ENCODE peak calls at places on chromosomes 11 and 22, in ten cellular contexts. G is endothelial cell of umbilical vein, Z is K562, D is vagina, Q is spleen, B is H1, K is GM12878, L is GM23338, W is upper lobe of left lung, M is sigmoid colon. R is an unnamed sample.

GRCh38 chr11:6397636-6398035 is 7.4 kb downstream of the SMPD1 start:
- DNase-seq in Q (no peak), L (no peak), G (no peak), D (no peak), M (no peak), B (no peak), W (peak; percentile 28), Z (no peak), K (no peak), R (no peak)

GRCh38 chr11:22459053-22459452 is 120.9 kb downstream of the SLC17A6 start:
- DNase-seq in B (no peak), L (no peak), D (no peak), M (no peak), G (peak; percentile 83), Z (no peak), Q (no peak), K (no peak), W (no peak), R (no peak)

GRCh38 chr11:131064373-131064991 is 148.2 kb upstream of the SNX19 start:
- DNase-seq in D (no peak), B (peak; percentile 82), Q (no peak), G (peak; percentile 23), K (peak; percentile 5), M (no peak), Z (peak; percentile 66), L (peak; percentile 95), W (peak; percentile 29), R (peak; percentile 39)

GRCh38 chr11:15541079-15541478 is 426.4 kb downstream of the INSC start:
- DNase-seq in B (no peak), W (no peak), K (no peak), M (no peak), Q (no peak), G (no peak), L (no peak), Z (no peak), D (no peak), R (no peak)

GRCh38 chr11:105489431-105489830 is 120.4 kb upstream of the GRIA4 start:
- DNase-seq in L (no peak), K (no peak), M (no peak), Z (no peak), D (no peak), G (no peak), W (no peak), B (no peak), Q (no peak), R (no peak)

GRCh38 chr11:113119074-113119473 is 157.9 kb downstream of the NCAM1 start:
- DNase-seq in K (no peak), W (no peak), D (no peak), G (no peak), M (no peak), L (no peak), B (no peak), Q (no peak), Z (no peak), R (no peak)

GRCh38 chr22:45082795-45083194 is 73.0 kb upstream of the PHF21B start:
- DNase-seq in Z (peak; percentile 15), W (no peak), G (no peak), Q (no peak), B (no peak), L (peak; percentile 76), M (no peak), K (no peak), D (no peak), R (no peak)

GRCh38 chr11:36162909-36163434 is 126.3 kb downstream of the COMMD9 start:
- DNase-seq in K (no peak), Q (no peak), L (no peak), M (no peak), B (no peak), Z (no peak), G (peak; percentile 61), W (no peak), D (no peak), R (no peak)

GRCh38 chr11:111975076-111975806 is 38.1 kb downstream of the DIXDC1 start:
- DNase-seq in K (no peak), L (no peak), Z (no peak), D (no peak), Q (no peak), B (no peak), G (peak; percentile 88), W (peak; percentile 29), M (no peak), R (no peak)
- TF ChIP-seq POLR2AphosphoS5 in K (no peak), L (no peak), Z (no peak), D (no peak), Q (no peak), B (no peak), G (no peak), W (no peak), M (no peak), R (no peak)

GRCh38 chr11:69274531-69275016 is 19.4 kb upstream of the MYEOV start:
- DNase-seq in W (peak; percentile 95), Q (peak; percentile 54), K (no peak), D (no peak), L (no peak), Z (no peak), M (no peak), B (no peak), G (no peak), R (peak; percentile 81)

GRCh38 chr11:69276165-69276564 is 17.8 kb upstream of the MYEOV start:
- DNase-seq in W (no peak), K (no peak), B (no peak), D (no peak), L (no peak), M (no peak), G (no peak), Z (no peak), Q (no peak), R (no peak)

GRCh38 chr11:69273571-69273970 is 20.4 kb upstream of the MYEOV start:
- DNase-seq in K (no peak), W (no peak), M (no peak), D (no peak), L (no peak), B (no peak), Z (no peak), G (no peak), Q (no peak), R (no peak)

GRCh38 chr11:69277074-69277809 is 16.7 kb upstream of the MYEOV start:
- DNase-seq in M (no peak), K (peak; percentile 51), Z (no peak), Q (peak; percentile 56), L (no peak), G (no peak), D (no peak), W (no peak), B (no peak), R (no peak)

GRCh38 chr11:69275178-69275577 is 18.8 kb upstream of the MYEOV start:
- DNase-seq in G (no peak), L (no peak), M (no peak), D (no peak), Z (no peak), B (no peak), K (no peak), W (no peak), Q (no peak), R (no peak)
- H3K27ac ChIP-seq in G (no peak overlapping the region), L (no peak overlapping the region), M (no peak overlapping the region), D (no peak overlapping the region), Z (no peak overlapping the region), B (no peak overlapping the region), K (no peak overlapping the region), W (no peak overlapping the region), Q (no peak overlapping the region), R (peak overlapping the region; percentile 55)

GRCh38 chr11:118491041-118491440 is 36.2 kb upstream of the TTC36 start:
- DNase-seq in L (no peak), G (no peak), K (no peak), D (no peak), B (no peak), M (no peak), W (no peak), Z (no peak), Q (no peak), R (no peak)

GRCh38 chr11:118484405-118484804 is 42.9 kb upstream of the TTC36 start:
- DNase-seq in Z (no peak), L (no peak), Q (no peak), G (no peak), B (no peak), M (no peak), K (no peak), W (no peak), D (no peak), R (no peak)

GRCh38 chr11:118485273-118485672 is 42.0 kb upstream of the TTC36 start:
- DNase-seq in Q (no peak), Z (no peak), B (no peak), L (no peak), M (no peak), W (no peak), K (no peak), D (no peak), G (no peak), R (no peak)

GRCh38 chr11:118488480-118489109 is 38.7 kb upstream of the TTC36 start:
- DNase-seq in K (peak; percentile 35), G (peak; percentile 80), B (peak; percentile 23), D (no peak), W (peak; percentile 60), Z (peak; percentile 66), Q (peak; percentile 85), L (peak; percentile 85), M (peak; percentile 74), R (peak; percentile 58)
- TF ChIP-seq POLR2AphosphoS5 in K (no peak), G (no peak), B (no peak), D (peak; percentile 20), W (no peak), Z (no peak), Q (no peak), L (no peak), M (no peak), R (no peak)

DNA sequence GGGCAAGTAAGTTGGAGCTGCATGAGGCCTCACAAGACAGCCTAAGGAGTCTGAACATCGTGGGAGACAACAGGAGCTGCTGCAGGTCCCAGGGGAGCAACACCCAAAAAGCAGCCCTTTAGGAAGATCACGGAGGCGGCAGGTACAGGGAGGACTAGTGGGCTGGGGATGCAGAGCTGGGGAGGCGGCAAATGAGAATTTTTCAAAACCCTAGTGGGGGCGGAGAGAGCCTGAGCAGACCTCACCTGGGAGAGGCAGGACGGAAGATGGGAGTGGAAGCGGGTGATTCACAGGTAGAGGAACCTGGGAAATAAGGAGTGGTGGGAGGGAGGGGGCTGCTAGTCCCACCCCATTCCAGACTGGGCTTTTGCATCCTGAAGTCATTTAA is 42.1 kb downstream of the DKK3 start:
- DNase-seq in Q (peak; percentile 51), M (no peak), W (peak; percentile 12), L (no peak), B (no peak), K (no peak), Z (no peak), G (no peak), D (no peak), R (no peak)
- H3K27ac ChIP-seq in Q (no peak overlapping the region), M (no peak overlapping the region), W (no peak overlapping the region), L (no peak overlapping the region), B (no peak overlapping the region), K (no peak overlapping the region), Z (no peak overlapping the region), G (no peak overlapping the region), D (no peak overlapping the region), R (no peak overlapping the region)

DNA sequence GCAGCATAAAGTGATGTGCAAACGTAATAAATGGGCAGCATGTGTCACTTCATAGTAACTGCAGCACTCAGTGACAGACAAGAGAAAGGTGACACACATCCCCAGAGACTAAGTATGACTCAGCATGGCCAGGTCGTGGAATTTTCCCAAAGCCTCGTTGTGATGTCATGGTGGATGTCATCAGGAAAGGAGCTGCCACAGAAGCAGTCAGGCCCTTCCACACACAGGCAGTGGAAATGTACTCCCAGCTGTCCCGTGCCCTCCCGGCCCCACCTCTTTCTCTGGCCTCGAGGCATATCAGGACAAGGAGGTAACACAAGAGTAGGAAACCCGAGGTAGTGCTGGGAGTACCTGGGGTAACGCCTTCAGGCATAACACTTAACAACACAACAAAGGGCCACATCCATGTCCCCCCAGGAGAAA is 8.1 kb downstream of the PC start:
- DNase-seq in L (peak; percentile 35), M (peak; percentile 67), K (no peak), D (no peak), G (peak; percentile 80), Z (peak; percentile 77), W (peak; percentile 42), Q (no peak), B (no peak), R (peak; percentile 78)
- TF ChIP-seq POLR2AphosphoS5 in L (no peak), M (no peak), K (no peak), D (peak; percentile 47), G (no peak), Z (no peak), W (no peak), Q (no peak), B (no peak), R (no peak)

R was measured in stomach.